ENCODE peak calls at places on chromosomes 3 and 15, in seven cellular contexts. One of them, this sample, is unnamed.

GRCh38 chr15:66564136-66565041 is 1.4 kb downstream of the LCTL start:
- DNase-seq in uterus: no peak
- DNase-seq in T-cell: no peak
- DNase-seq in kidney glomerular epithelial cell: no peak
- DNase-seq in posterior cingulate gyrus: no peak
- DNase-seq in SHP77: no peak
- DNase-seq in stimulated activated CD8-positive, alpha-beta memory T cell treated with anti-CD3 and anti-CD28 coated beads, Interleukin-12 subunit alpha, Interleukin-12 subunit beta, amount 100 ng/mL, for 1 hour: no peak
- DNase-seq in this sample: no peak

GRCh38 chr3:105349988-105350387 is 16.7 kb upstream of the ALCAM start:
- DNase-seq in uterus: no peak
- DNase-seq in T-cell: no peak
- DNase-seq in kidney glomerular epithelial cell: no peak
- DNase-seq in posterior cingulate gyrus: no peak
- DNase-seq in SHP77: no peak
- DNase-seq in stimulated activated CD8-positive, alpha-beta memory T cell treated with anti-CD3 and anti-CD28 coated beads, Interleukin-12 subunit alpha, Interleukin-12 subunit beta, amount 100 ng/mL, for 1 hour: no peak
- DNase-seq in this sample: no peak

GRCh38 chr15:85834651-85835050 is 39.9 kb upstream of the KLHL25 start:
- DNase-seq in uterus: no peak
- DNase-seq in T-cell: no peak
- DNase-seq in kidney glomerular epithelial cell: no peak
- DNase-seq in posterior cingulate gyrus: no peak
- DNase-seq in SHP77: no peak
- DNase-seq in stimulated activated CD8-positive, alpha-beta memory T cell treated with anti-CD3 and anti-CD28 coated beads, Interleukin-12 subunit alpha, Interleukin-12 subunit beta, amount 100 ng/mL, for 1 hour: no peak
- DNase-seq in this sample: no peak

GRCh38 chr3:110227987-110228386 is 843.6 kb upstream of the NECTIN3 start:
- DNase-seq in uterus: no peak
- DNase-seq in T-cell: no peak
- DNase-seq in kidney glomerular epithelial cell: no peak
- DNase-seq in posterior cingulate gyrus: no peak
- DNase-seq in SHP77: no peak
- DNase-seq in stimulated activated CD8-positive, alpha-beta memory T cell treated with anti-CD3 and anti-CD28 coated beads, Interleukin-12 subunit alpha, Interleukin-12 subunit beta, amount 100 ng/mL, for 1 hour: no peak
- DNase-seq in this sample: no peak

GRCh38 chr15:66172339-66172980 is 81.1 kb downstream of the MEGF11 start:
- DNase-seq in uterus: no peak
- DNase-seq in T-cell: no peak
- DNase-seq in kidney glomerular epithelial cell: no peak
- DNase-seq in posterior cingulate gyrus: no peak
- DNase-seq in SHP77: no peak
- DNase-seq in stimulated activated CD8-positive, alpha-beta memory T cell treated with anti-CD3 and anti-CD28 coated beads, Interleukin-12 subunit alpha, Interleukin-12 subunit beta, amount 100 ng/mL, for 1 hour: no peak
- DNase-seq in this sample: no peak

GRCh38 chr3:169758353-169758994 is 6.4 kb downstream of the TERC start:
- DNase-seq in uterus: no peak
- DNase-seq in T-cell: no peak
- DNase-seq in kidney glomerular epithelial cell: no peak
- DNase-seq in posterior cingulate gyrus: no peak
- DNase-seq in SHP77: no peak
- DNase-seq in stimulated activated CD8-positive, alpha-beta memory T cell treated with anti-CD3 and anti-CD28 coated beads, Interleukin-12 subunit alpha, Interleukin-12 subunit beta, amount 100 ng/mL, for 1 hour: no peak
- DNase-seq in this sample: no peak

GRCh38 chr3:128076783-128077624 is 24.8 kb downstream of the SEC61A1 start:
- DNase-seq in uterus: no peak
- DNase-seq in T-cell: peak
- DNase-seq in kidney glomerular epithelial cell: no peak
- DNase-seq in posterior cingulate gyrus: peak
- DNase-seq in SHP77: no peak
- DNase-seq in stimulated activated CD8-positive, alpha-beta memory T cell treated with anti-CD3 and anti-CD28 coated beads, Interleukin-12 subunit alpha, Interleukin-12 subunit beta, amount 100 ng/mL, for 1 hour: no peak
- DNase-seq in this sample: no peak

GRCh38 chr15:81235781-81236507 is 39.3 kb downstream of the IL16 start:
- DNase-seq in uterus: peak
- DNase-seq in T-cell: no peak
- DNase-seq in kidney glomerular epithelial cell: peak
- DNase-seq in posterior cingulate gyrus: no peak
- DNase-seq in SHP77: no peak
- DNase-seq in stimulated activated CD8-positive, alpha-beta memory T cell treated with anti-CD3 and anti-CD28 coated beads, Interleukin-12 subunit alpha, Interleukin-12 subunit beta, amount 100 ng/mL, for 1 hour: no peak
- DNase-seq in this sample: no peak

GRCh38 chr3:45978348-45978747 is 17.3 kb downstream of the FYCO1 start:
- DNase-seq in uterus: no peak
- DNase-seq in T-cell: peak
- DNase-seq in kidney glomerular epithelial cell: no peak
- DNase-seq in posterior cingulate gyrus: no peak
- DNase-seq in SHP77: peak
- DNase-seq in stimulated activated CD8-positive, alpha-beta memory T cell treated with anti-CD3 and anti-CD28 coated beads, Interleukin-12 subunit alpha, Interleukin-12 subunit beta, amount 100 ng/mL, for 1 hour: no peak
- DNase-seq in this sample: no peak

GRCh38 chr15:88727439-88727838 is 75.8 kb upstream of the ACAN start:
- DNase-seq in uterus: no peak
- DNase-seq in T-cell: no peak
- DNase-seq in kidney glomerular epithelial cell: no peak
- DNase-seq in posterior cingulate gyrus: no peak
- DNase-seq in SHP77: no peak
- DNase-seq in stimulated activated CD8-positive, alpha-beta memory T cell treated with anti-CD3 and anti-CD28 coated beads, Interleukin-12 subunit alpha, Interleukin-12 subunit beta, amount 100 ng/mL, for 1 hour: no peak
- DNase-seq in this sample: no peak

GRCh38 chr15:63405159-63405558 is 23.5 kb upstream of the CA12 start:
- DNase-seq in uterus: no peak
- DNase-seq in T-cell: no peak
- DNase-seq in kidney glomerular epithelial cell: no peak
- DNase-seq in posterior cingulate gyrus: no peak
- DNase-seq in SHP77: no peak
- DNase-seq in stimulated activated CD8-positive, alpha-beta memory T cell treated with anti-CD3 and anti-CD28 coated beads, Interleukin-12 subunit alpha, Interleukin-12 subunit beta, amount 100 ng/mL, for 1 hour: no peak
- DNase-seq in this sample: no peak

GRCh38 chr15:95850837-95851236 is 479.7 kb upstream of the NR2F2 start:
- DNase-seq in uterus: no peak
- DNase-seq in T-cell: no peak
- DNase-seq in kidney glomerular epithelial cell: no peak
- DNase-seq in posterior cingulate gyrus: no peak
- DNase-seq in SHP77: no peak
- DNase-seq in stimulated activated CD8-positive, alpha-beta memory T cell treated with anti-CD3 and anti-CD28 coated beads, Interleukin-12 subunit alpha, Interleukin-12 subunit beta, amount 100 ng/mL, for 1 hour: no peak
- DNase-seq in this sample: no peak

GRCh38 chr3:153621988-153622387 is 460.0 kb downstream of the RAP2B start:
- DNase-seq in uterus: no peak
- DNase-seq in T-cell: no peak
- DNase-seq in kidney glomerular epithelial cell: no peak
- DNase-seq in posterior cingulate gyrus: no peak
- DNase-seq in SHP77: no peak
- DNase-seq in stimulated activated CD8-positive, alpha-beta memory T cell treated with anti-CD3 and anti-CD28 coated beads, Interleukin-12 subunit alpha, Interleukin-12 subunit beta, amount 100 ng/mL, for 1 hour: no peak
- DNase-seq in this sample: no peak

GRCh38 chr15:37016287-37016686 is 84.1 kb downstream of the MEIS2 start:
- DNase-seq in uterus: peak
- DNase-seq in T-cell: no peak
- DNase-seq in kidney glomerular epithelial cell: no peak
- DNase-seq in posterior cingulate gyrus: no peak
- DNase-seq in SHP77: no peak
- DNase-seq in stimulated activated CD8-positive, alpha-beta memory T cell treated with anti-CD3 and anti-CD28 coated beads, Interleukin-12 subunit alpha, Interleukin-12 subunit beta, amount 100 ng/mL, for 1 hour: no peak
- DNase-seq in this sample: no peak